ENCODE peak calls at places on chromosomes 7 and 10, in seven cellular contexts. S is IMR-90, L is HepG2, E is spleen, I is left ventricle myocardium inferior, O is AG04450, G is HCT116. F is an unnamed sample. For H3K27me3, the result is how much of the 10 kb centered on the place peaks cover.

GRCh38 chr10:69004821-69005220 is 16.2 kb downstream of the KIFBP start:
- DNase-seq in O (peak), I (no peak), E (no peak), G (peak), S (peak), L (peak), F (no peak)

GRCh38 chr10:132666733-132667612 is 119.0 kb downstream of the NKX6-2 start:
- DNase-seq in S (peak), O (no peak), I (no peak), E (peak), L (no peak), G (no peak), F (no peak)

GRCh38 chr10:123013456-123014419 is 4.9 kb downstream of the ACADSB start:
- DNase-seq in O (no peak), E (peak), L (no peak), S (no peak), I (no peak), G (no peak), F (no peak)

GRCh38 chr10:113294868-113295267 is 258.0 kb upstream of the HABP2 start:
- DNase-seq in G (no peak), L (no peak), I (no peak), O (no peak), S (no peak), E (no peak), F (no peak)

GRCh38 chr10:74177140-74177677 is 26.2 kb downstream of the ADK start:
- DNase-seq in L (peak), E (peak), S (peak), O (no peak), I (no peak), G (no peak), F (no peak)

GRCh38 chr7:112159346-112159745 is 46.9 kb downstream of the DOCK4 start:
- DNase-seq in L (no peak), S (no peak), E (no peak), O (no peak), G (no peak), I (no peak), F (no peak)

GRCh38 chr7:108099650-108100049 is 30.5 kb downstream of the LAMB4 start:
- DNase-seq in G (no peak), I (no peak), E (no peak), O (no peak), L (no peak), S (peak), F (no peak)

GRCh38 chr10:115092555-115093285 is 445 bp upstream of the ATRNL1 start:
- DNase-seq in O (no peak), L (no peak), E (peak), S (peak), I (no peak), G (no peak), F (peak)

GRCh38 chr7:13115829-13116228 is 428.4 kb downstream of the ARL4A start:
- DNase-seq in S (no peak), L (no peak), E (no peak), O (no peak), G (no peak), I (no peak), F (no peak)

GRCh38 chr7:100152404-100152803 is 3.7 kb downstream of the LAMTOR4 start:
- DNase-seq in E (no peak), G (no peak), S (no peak), O (no peak), L (no peak), I (no peak), F (no peak)

GRCh38 chr10:133400624-133401424 is 6.9 kb downstream of the MTG1 start:
- DNase-seq in E (peak), S (no peak), O (no peak), L (no peak), G (no peak), I (no peak), F (no peak)

GRCh38 chr10:77104459-77104980 is 533.1 kb downstream of the KCNMA1 start:
- DNase-seq in S (peak), L (no peak), G (no peak), I (peak), O (peak), E (no peak), F (peak)

GRCh38 chr7:5670173-5670933 is 111.1 kb downstream of the RNF216 start:
- DNase-seq in L (peak), I (no peak), S (peak), O (no peak), E (peak), G (no peak), F (no peak)

GRCh38 chr10:11789294-11789693 is 33.9 kb upstream of the PROSER2 start:
- DNase-seq in I (no peak), O (no peak), E (no peak), L (no peak), S (no peak), G (no peak), F (no peak)

GRCh38 chr7:30143748-30144251 is 9.0 kb downstream of the MTURN start:
- DNase-seq in E (no peak), S (peak), G (no peak), L (no peak), O (no peak), I (no peak), F (no peak)

GRCh38 chr7:2924866-2925840 is 81.0 kb upstream of the GNA12 start:
- DNase-seq in G (no peak), O (no peak), I (peak), E (peak), L (no peak), S (no peak), F (no peak)

GRCh38 chr7:124171068-124171467 is 138.2 kb upstream of the TMEM229A start:
- DNase-seq in L (no peak), E (no peak), O (peak), I (peak), S (peak), G (peak), F (peak)

GRCh38 chr10:30075487-30075886 is 16.1 kb upstream of the JCAD start:
- DNase-seq in O (no peak), S (no peak), I (no peak), G (no peak), E (no peak), L (no peak), F (no peak)

GRCh38 chr10:72277996-72278667 is 4.4 kb downstream of the DDIT4 start:
- DNase-seq in O (no peak), S (peak), I (no peak), L (peak), G (no peak), E (no peak), F (no peak)

GRCh38 chr10:128701381-128701780 is 575.2 kb upstream of the MKI67 start:
- DNase-seq in S (no peak), G (no peak), I (no peak), E (no peak), L (no peak), O (no peak), F (no peak)

GRCh38 chr10:122140941-122141623 is 130.0 kb upstream of the BTBD16 start:
- DNase-seq in I (peak), O (peak), G (peak), E (no peak), L (peak), S (peak), F (peak)

GRCh38 chr7:140726304-140726703 is 29.8 kb downstream of the NDUFB2 start:
- DNase-seq in S (peak), I (no peak), O (no peak), E (no peak), G (peak), L (peak), F (no peak)

GRCh38 chr10:34236927-34237326 is 578.2 kb downstream of the PARD3 start:
- DNase-seq in O (peak), S (peak), E (no peak), L (no peak), G (no peak), I (no peak), F (no peak)

GRCh38 chr7:19269301-19269700 is 124.1 kb upstream of the FERD3L start:
- DNase-seq in L (no peak), E (no peak), S (no peak), G (no peak), O (no peak), I (no peak), F (no peak)

GRCh38 chr7:151063212-151063561 is 3.8 kb downstream of the SLC4A2 start:
- DNase-seq in S (peak), L (peak), O (no peak), E (no peak), G (no peak), I (no peak), F (no peak)

GRCh38 chr7:36207451-36208291 is 54.6 kb downstream of the EEPD1 start:
- DNase-seq in E (peak), O (peak), S (peak), G (no peak), I (peak), L (peak), F (peak)

GRCh38 chr10:86635402-86635801 is 18.9 kb upstream of the OPN4 start:
- DNase-seq in S (peak), L (no peak), O (peak), E (no peak), I (no peak), G (no peak), F (no peak)

GRCh38 chr10:49393301-49393700 is 2.6 kb downstream of the DRGX start:
- DNase-seq in E (no peak), I (no peak), S (no peak), G (no peak), O (no peak), L (no peak), F (no peak)

GRCh38 chr10:49393757-49394156 is 2.1 kb downstream of the DRGX start:
- DNase-seq in E (no peak), G (no peak), I (no peak), L (no peak), S (no peak), O (no peak), F (no peak)

GRCh38 chr10:49395741-49396665 is at the start of gene DRGX:
- DNase-seq in I (no peak), E (no peak), S (no peak), G (no peak), O (no peak), L (no peak), F (no peak)

GRCh38 chr10:49396666-49396999 is 744 bp upstream of the DRGX start:
- DNase-seq in O (no peak), S (no peak), L (no peak), I (no peak), G (no peak), E (no peak), F (no peak)

DNA sequence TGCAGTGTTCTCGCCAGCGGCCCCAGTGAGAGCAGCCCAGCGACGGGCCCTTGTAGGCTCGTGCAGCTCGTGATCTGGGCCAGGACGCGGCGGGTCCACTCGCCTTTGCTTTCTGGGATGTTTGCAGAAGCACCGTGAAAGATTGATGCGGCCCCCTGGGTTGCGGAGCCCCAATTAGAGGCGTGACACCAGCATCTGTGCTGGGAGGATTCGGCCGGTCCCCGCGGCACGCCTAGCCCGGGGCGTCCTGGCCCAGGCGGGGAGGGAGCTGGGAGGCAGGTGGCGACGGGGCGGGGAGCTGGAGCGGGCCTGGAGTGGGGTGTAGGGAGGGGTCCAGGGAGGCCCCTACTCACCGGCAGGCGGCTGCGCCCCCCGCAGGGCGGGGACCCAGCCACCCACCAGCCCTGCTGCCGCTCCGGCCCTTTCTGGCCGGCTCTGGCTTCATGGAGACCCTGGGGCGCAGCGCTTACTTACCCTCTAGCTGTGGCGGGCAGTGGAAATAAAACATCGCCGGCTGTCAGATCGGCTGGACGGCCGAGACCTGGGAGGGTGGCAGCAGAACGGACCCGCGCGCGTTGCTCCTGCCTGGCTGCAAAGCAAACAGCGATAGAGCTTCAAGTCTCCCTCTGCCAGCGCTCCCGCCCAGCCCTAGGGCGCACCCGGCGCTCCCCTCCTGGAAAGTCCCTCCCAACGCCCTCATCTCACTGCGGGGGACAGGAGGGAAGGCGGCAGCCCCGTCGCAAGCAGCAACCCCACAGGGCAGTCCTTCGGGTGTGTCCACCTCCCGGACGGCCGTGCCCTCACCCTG is 752 bp downstream of the DRGX start:
- DNase-seq in S (no peak), L (no peak), E (no peak), I (no peak), O (no peak), G (no peak), F (no peak)
- H3K27me3 ChIP-seq in S (half or more), L (half or more), E (half or more), I (half or more), O (half or more), G (under half), F (half or more)

GRCh38 chr10:118308664-118309063 is 33.5 kb downstream of the FAM204A start:
- DNase-seq in I (no peak), L (no peak), E (no peak), S (no peak), G (no peak), O (no peak), F (no peak)

GRCh38 chr10:118307768-118308347 is 34.3 kb downstream of the FAM204A start:
- DNase-seq in S (no peak), L (no peak), I (no peak), G (no peak), E (no peak), O (no peak), F (no peak)

GRCh38 chr10:118305730-118306129 is 36.4 kb downstream of the FAM204A start:
- DNase-seq in O (no peak), I (no peak), L (no peak), G (no peak), E (no peak), S (no peak), F (no peak)

GRCh38 chr10:118309911-118310310 is 32.2 kb downstream of the FAM204A start:
- DNase-seq in E (no peak), I (no peak), G (no peak), S (no peak), O (no peak), L (no peak), F (no peak)

DNA sequence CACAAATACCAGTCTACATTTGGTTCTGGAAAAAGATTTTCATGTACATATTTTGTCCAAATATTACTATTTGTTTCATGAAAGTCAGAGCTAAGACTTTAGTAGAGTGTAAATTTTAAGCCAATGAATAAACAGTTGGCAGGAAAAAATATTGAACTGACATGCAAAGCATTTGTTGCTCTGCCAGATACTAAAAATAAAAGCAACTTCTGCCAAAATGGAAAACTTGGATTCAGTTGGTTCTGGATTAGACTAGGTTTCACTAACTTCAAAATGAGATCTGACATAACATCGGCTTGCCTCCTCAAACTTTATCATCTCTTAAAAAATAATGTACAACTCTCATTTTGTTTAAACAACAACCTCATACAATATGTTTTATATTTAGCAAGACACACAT is 34.9 kb downstream of the FAM204A start:
- DNase-seq in O (no peak), I (no peak), S (no peak), L (no peak), G (no peak), E (no peak), F (no peak)
- H3K4me3 ChIP-seq in O (no peak), I (no peak), S (no peak), L (no peak), G (no peak), E (no peak), F (no peak)

GRCh38 chr7:8357536-8357935 is 75.9 kb upstream of the NXPH1 start:
- DNase-seq in I (no peak), O (no peak), L (no peak), S (no peak), E (no peak), G (no peak), F (no peak)
- H3K27me3 ChIP-seq in I (under half), O (under half), L (under half), S (under half), E (under half), G (under half), F (under half)

DNA sequence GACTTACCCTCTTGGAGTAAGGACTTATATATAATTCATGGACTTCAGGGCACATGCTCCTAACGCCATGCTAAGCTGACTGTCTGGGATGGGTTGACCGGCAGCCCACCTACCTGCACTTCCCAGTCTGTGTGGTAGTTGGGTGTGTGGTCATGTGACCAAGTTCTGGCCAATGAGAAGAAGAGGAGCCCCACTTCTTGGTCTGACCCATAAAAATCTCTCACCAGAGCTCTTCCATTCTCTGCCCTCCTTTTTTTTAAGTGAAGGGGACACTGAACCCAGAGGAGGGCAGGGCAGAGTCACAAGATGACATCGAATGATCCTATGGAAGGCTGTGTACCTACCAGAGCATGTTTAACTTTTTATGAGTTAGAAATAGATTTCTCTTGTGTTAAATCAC is 370.1 kb downstream of the FRMD4A start:
- DNase-seq in L (no peak), S (no peak), O (no peak), I (no peak), E (no peak), G (no peak), F (no peak)
- H3K4me3 ChIP-seq in L (no peak), S (no peak), O (no peak), I (peak), E (no peak), G (no peak), F (no peak)

GRCh38 chr10:49614242-49615198 is 683 bp downstream of the CHAT start:
- DNase-seq in E (peak), L (no peak), I (no peak), O (no peak), G (no peak), S (no peak), F (no peak)
- H3K27me3 ChIP-seq in E (half or more), L (half or more), I (half or more), O (half or more), G (under half), S (half or more), F (half or more)

DNA sequence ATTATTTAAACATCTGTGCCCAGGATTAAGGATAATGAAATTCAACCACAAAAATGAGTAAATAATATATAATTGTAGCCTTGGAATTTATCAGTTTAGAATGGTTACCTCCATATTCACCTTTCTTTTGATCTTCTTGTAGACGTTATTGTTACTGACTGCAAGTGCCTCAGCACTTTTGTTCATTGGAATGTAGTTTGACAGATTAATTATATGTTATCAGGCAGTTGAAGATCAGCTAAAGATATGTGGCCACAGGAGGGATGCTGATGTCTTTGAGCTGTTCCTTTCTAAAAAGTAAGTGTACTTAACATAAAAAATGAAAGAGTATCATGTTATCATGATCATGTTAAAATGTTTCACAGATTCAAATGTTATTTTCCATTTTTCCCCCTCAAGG is 5.6 kb downstream of the LRRC72 start:
- DNase-seq in I (no peak), E (no peak), L (no peak), G (no peak), O (no peak), S (no peak), F (no peak)
- H3K4me3 ChIP-seq in I (no peak), E (no peak), L (no peak), G (no peak), O (no peak), S (no peak), F (no peak)

DNA sequence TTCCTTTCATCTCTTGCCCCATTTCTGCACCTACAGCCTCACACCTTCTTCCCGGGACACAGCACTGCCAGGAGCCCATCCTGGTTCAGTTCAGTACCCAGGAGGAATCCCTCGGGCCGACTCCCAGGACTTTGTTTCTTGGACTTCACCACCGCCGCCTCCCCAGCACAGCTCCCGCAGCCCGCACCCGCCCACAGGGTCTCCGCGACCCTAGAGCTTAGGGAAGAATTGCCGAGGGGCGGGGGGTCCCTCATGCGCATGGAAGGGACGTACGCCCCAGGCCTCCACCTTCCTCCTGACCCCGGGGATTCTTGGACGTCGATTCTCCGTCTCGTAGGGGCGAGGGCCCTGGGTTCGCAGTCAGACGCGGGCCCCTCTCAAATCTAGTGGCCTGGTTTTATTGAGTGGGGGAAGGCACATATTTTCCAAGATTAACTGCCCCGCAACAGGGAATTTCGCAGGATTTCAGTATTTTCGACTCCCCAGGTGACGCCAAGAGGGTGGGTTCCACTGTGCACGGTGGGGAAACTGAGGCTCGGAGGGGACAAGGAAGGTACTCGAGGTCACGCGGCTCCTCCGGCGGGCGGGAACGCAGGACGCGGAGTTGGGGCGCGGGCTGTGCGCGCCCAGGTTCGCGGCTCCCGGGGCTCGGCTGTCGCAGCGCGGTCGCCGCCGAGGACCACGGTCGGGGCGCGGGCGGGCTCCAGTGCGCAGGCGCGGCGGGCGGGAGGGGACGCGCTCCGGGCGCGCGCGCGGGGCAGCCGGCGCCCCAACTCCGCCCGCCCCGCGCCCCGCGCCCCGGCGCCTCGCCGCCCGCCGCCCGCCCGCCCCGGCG is at the start of gene ADCY1:
- DNase-seq in E (peak), O (no peak), G (no peak), S (no peak), L (no peak), I (peak), F (peak)
- H3K27me3 ChIP-seq in E (under half), O (half or more), G (under half), S (half or more), L (half or more), I (under half), F (half or more)

F was measured in heart right ventricle.